ENCODE peak calls at places on chromosomes 6 and 20, in seven cellular contexts. V, N, E, Q, F, W and U are unnamed samples.

GRCh38 chr6:34496103-34496685 is 30.3 kb downstream of the PACSIN1 start:
- DNase-seq in V (no peak), N (no peak), E (no peak), Q (peak), F (no peak), W (no peak), U (no peak)

GRCh38 chr6:169738204-169738971 is 13.0 kb downstream of the DYNLT2 start:
- DNase-seq in V (no peak), N (peak), E (no peak), Q (no peak), F (no peak), W (peak), U (no peak)

GRCh38 chr6:119922814-119923213 is 573.3 kb upstream of the MAN1A1 start:
- DNase-seq in V (no peak), N (no peak), E (no peak), Q (no peak), F (no peak), W (no peak), U (no peak)

GRCh38 chr6:90387826-90388225 is 91.2 kb upstream of the BACH2 start:
- DNase-seq in V (no peak), N (no peak), E (no peak), Q (no peak), F (no peak), W (no peak), U (no peak)

GRCh38 chr6:74447013-74447412 is 751.0 kb downstream of the CD109 start:
- DNase-seq in V (no peak), N (no peak), E (no peak), Q (no peak), F (no peak), W (no peak), U (no peak)

GRCh38 chr6:85408039-85408438 is 41.8 kb upstream of the NT5E start:
- DNase-seq in V (no peak), N (no peak), E (no peak), Q (no peak), F (no peak), W (peak), U (no peak)

GRCh38 chr20:4809707-4810106 is 88.0 kb downstream of the PRND start:
- DNase-seq in V (no peak), N (no peak), E (no peak), Q (no peak), F (no peak), W (no peak), U (peak)

GRCh38 chr20:8661229-8662023 is 407.5 kb upstream of the PLCB4 start:
- DNase-seq in V (no peak), N (no peak), E (no peak), Q (no peak), F (no peak), W (no peak), U (no peak)

GRCh38 chr6:43335469-43335868 is 26.8 kb upstream of the CRIP3 start:
- DNase-seq in V (no peak), N (no peak), E (no peak), Q (no peak), F (no peak), W (no peak), U (no peak)

GRCh38 chr20:31606928-31607639 is 2.0 kb downstream of the ID1 start:
- DNase-seq in V (peak), N (no peak), E (peak), Q (peak), F (no peak), W (peak), U (peak)

GRCh38 chr6:116011520-116011919 is 49.2 kb downstream of the FRK start:
- DNase-seq in V (no peak), N (no peak), E (no peak), Q (no peak), F (no peak), W (no peak), U (no peak)

GRCh38 chr6:149335924-149336323 is 18.4 kb downstream of the TAB2 start:
- DNase-seq in V (no peak), N (peak), E (no peak), Q (no peak), F (no peak), W (no peak), U (no peak)

GRCh38 chr6:70133246-70133645 is 169.6 kb downstream of the COL9A1 start:
- DNase-seq in V (no peak), N (no peak), E (no peak), Q (no peak), F (no peak), W (no peak), U (no peak)

GRCh38 chr6:70134542-70134941 is 168.3 kb downstream of the COL9A1 start:
- DNase-seq in V (no peak), N (no peak), E (no peak), Q (no peak), F (no peak), W (no peak), U (no peak)

GRCh38 chr6:70129341-70129740 is 173.5 kb downstream of the COL9A1 start:
- DNase-seq in V (no peak), N (no peak), E (no peak), Q (no peak), F (no peak), W (no peak), U (no peak)

GRCh38 chr6:70130865-70131264 is 172.0 kb downstream of the COL9A1 start:
- DNase-seq in V (no peak), N (no peak), E (no peak), Q (no peak), F (no peak), W (no peak), U (no peak)

DNA sequence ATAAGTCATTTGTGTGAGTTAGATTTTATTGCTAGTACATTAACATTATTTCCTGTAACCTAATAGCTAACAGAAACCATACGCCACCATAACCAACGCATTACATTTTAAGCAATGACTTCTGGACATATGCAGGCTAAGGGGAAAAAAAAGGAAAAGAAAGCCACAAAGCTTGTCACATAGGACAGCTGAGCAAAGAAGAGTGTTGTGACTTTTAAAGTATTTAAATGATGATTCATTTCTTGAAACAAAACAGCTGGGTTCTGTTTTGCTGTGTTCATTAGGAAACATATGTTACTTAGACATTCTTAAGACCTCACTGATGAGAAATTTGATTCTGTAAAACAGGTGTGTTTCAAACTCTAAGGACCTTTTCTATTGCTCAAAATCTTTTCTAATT is 171.4 kb downstream of the COL9A1 start:
- DNase-seq in V (no peak), N (no peak), E (no peak), Q (no peak), F (no peak), W (no peak), U (no peak)
- H3K27ac ChIP-seq in V (no peak), N (no peak), E (no peak), Q (no peak), F (no peak), W (no peak), U (no peak)

DNA sequence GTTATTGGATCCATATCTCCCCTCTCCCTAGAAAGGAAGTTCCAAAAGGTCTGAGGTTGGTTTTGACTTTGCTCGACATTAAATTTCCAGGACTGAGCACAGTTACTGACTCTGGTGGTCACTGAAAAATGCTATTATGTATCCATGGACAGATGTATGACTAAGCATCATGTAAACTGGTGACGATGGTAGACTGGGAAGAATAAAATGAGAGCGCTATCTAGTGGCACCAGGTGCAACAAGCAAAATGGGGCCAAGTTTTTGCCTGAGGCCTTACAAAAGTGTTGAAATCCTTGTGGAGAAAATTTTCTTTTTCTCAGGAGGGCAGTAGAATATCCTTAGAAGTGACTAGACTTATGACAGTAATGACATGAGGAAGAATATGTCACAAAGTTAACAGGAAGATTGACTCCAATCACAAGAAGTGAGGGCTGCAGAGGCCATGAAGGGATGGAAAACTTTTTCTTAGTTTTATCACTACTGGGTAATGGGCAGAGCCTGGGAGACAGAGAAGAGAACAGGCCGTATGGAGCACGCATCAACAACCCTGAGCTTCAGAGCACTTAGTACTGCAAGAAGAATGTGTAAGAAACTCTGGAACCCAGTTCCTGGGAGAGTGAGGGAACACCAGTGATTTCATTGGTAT is 88.9 kb upstream of the ELOVL5 start:
- DNase-seq in V (no peak), N (no peak), E (no peak), Q (no peak), F (no peak), W (peak), U (peak)
- H3K27ac ChIP-seq in V (no peak), N (no peak), E (no peak), Q (no peak), F (no peak), W (no peak), U (peak)

DNA sequence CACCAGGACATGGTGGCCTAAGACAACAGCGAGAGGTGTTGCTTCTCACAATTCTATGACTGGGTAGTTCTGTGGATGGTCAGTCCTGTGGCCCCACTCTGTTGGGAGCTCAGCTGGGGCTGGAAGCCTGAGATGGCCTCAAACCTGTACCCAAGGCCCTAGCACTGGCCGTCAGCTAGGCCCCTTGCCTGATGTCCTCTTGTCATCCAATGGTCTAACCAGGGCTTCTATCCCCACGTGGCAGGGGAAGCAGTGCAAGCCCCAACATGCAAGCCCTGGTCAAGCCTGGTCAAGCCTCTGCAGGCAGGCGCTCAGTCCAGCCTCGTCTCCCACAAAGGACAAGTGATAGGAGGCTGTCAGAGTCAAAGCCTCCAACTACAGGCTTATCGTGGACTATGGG is 196.5 kb upstream of the CST7 start:
- DNase-seq in V (no peak), N (no peak), E (no peak), Q (no peak), F (no peak), W (no peak), U (no peak)
- H3K27ac ChIP-seq in V (no peak), N (no peak), E (no peak), Q (no peak), F (no peak), W (no peak), U (no peak)

GRCh38 chr6:53721766-53722165 is 56.2 kb upstream of the KLHL31 start:
- DNase-seq in V (no peak), N (no peak), E (no peak), Q (no peak), F (no peak), W (no peak), U (no peak)

GRCh38 chr6:53724501-53724900 is 58.9 kb upstream of the KLHL31 start:
- DNase-seq in V (no peak), N (no peak), E (no peak), Q (no peak), F (no peak), W (peak), U (no peak)

GRCh38 chr6:53727748-53728147 is 62.2 kb upstream of the KLHL31 start:
- DNase-seq in V (no peak), N (no peak), E (no peak), Q (no peak), F (no peak), W (no peak), U (no peak)

GRCh38 chr6:53725791-53726575 is 60.4 kb upstream of the KLHL31 start:
- DNase-seq in V (peak), N (peak), E (peak), Q (peak), F (peak), W (peak), U (peak)

GRCh38 chr6:53723331-53723730 is 57.8 kb upstream of the KLHL31 start:
- DNase-seq in V (no peak), N (no peak), E (no peak), Q (no peak), F (no peak), W (no peak), U (no peak)
- H3K27ac ChIP-seq in V (no peak), N (no peak), E (no peak), Q (no peak), F (no peak), W (no peak), U (no peak)

GRCh38 chr6:131999545-132000146 is 48.5 kb upstream of the CCN2 start:
- DNase-seq in V (no peak), N (no peak), E (no peak), Q (no peak), F (no peak), W (no peak), U (no peak)
- H3K27ac ChIP-seq in V (no peak), N (no peak), E (peak), Q (no peak), F (peak), W (no peak), U (no peak)